ENCODE peak calls at places on chromosomes 11 and 22, in seven cellular contexts. One of them, this sample, is unnamed.

GRCh38 chr11:68021167-68021787 is 9.2 kb upstream of the NDUFS8 start:
- DNase-seq in MCF 10A: peak
- DNase-seq in H9: peak
- DNase-seq in lower lobe of right lung: peak
- DNase-seq in HFF-Myc: no peak
- DNase-seq in cardiac muscle cell: no peak
- DNase-seq in GM20000: no peak
- DNase-seq in this sample: no peak

GRCh38 chr11:12137938-12138731 is 27.7 kb downstream of the MICAL2 start:
- DNase-seq in MCF 10A: peak
- DNase-seq in cardiac muscle cell: peak
- DNase-seq in GM20000: no peak
- DNase-seq in lower lobe of right lung: no peak
- DNase-seq in HFF-Myc: peak
- DNase-seq in H9: no peak
- DNase-seq in this sample: no peak

GRCh38 chr11:128481135-128481534 is 106.2 kb downstream of the ETS1 start:
- DNase-seq in MCF 10A: peak
- DNase-seq in lower lobe of right lung: no peak
- DNase-seq in cardiac muscle cell: peak
- DNase-seq in H9: no peak
- DNase-seq in GM20000: no peak
- DNase-seq in HFF-Myc: no peak
- DNase-seq in this sample: no peak

GRCh38 chr11:47863893-47864430 is 15.8 kb upstream of the NUP160 start:
- DNase-seq in cardiac muscle cell: no peak
- DNase-seq in lower lobe of right lung: no peak
- DNase-seq in H9: no peak
- DNase-seq in HFF-Myc: no peak
- DNase-seq in GM20000: no peak
- DNase-seq in MCF 10A: no peak
- DNase-seq in this sample: no peak

GRCh38 chr22:25661067-25661466 is 80.9 kb upstream of the MYO18B start:
- DNase-seq in HFF-Myc: no peak
- DNase-seq in H9: no peak
- DNase-seq in MCF 10A: no peak
- DNase-seq in GM20000: no peak
- DNase-seq in cardiac muscle cell: peak
- DNase-seq in lower lobe of right lung: no peak
- DNase-seq in this sample: no peak

GRCh38 chr11:79119491-79120284 is 321.1 kb downstream of the TENM4 start:
- DNase-seq in cardiac muscle cell: peak
- DNase-seq in lower lobe of right lung: no peak
- DNase-seq in MCF 10A: no peak
- DNase-seq in H9: no peak
- DNase-seq in HFF-Myc: no peak
- DNase-seq in GM20000: no peak
- DNase-seq in this sample: no peak

GRCh38 chr11:3853935-3854659 is 1.4 kb upstream of the STIM1 start:
- DNase-seq in GM20000: no peak
- DNase-seq in HFF-Myc: no peak
- DNase-seq in MCF 10A: no peak
- DNase-seq in lower lobe of right lung: peak
- DNase-seq in H9: no peak
- DNase-seq in cardiac muscle cell: no peak
- DNase-seq in this sample: no peak

GRCh38 chr22:20552450-20552894 is 45.1 kb downstream of the MED15 start:
- DNase-seq in lower lobe of right lung: no peak
- DNase-seq in HFF-Myc: no peak
- DNase-seq in GM20000: no peak
- DNase-seq in H9: no peak
- DNase-seq in cardiac muscle cell: peak
- DNase-seq in MCF 10A: no peak
- DNase-seq in this sample: no peak

GRCh38 chr11:128888034-128888985 is 2.8 kb upstream of the KCNJ5 start:
- DNase-seq in MCF 10A: peak
- DNase-seq in lower lobe of right lung: no peak
- DNase-seq in GM20000: no peak
- DNase-seq in cardiac muscle cell: no peak
- DNase-seq in HFF-Myc: no peak
- DNase-seq in H9: no peak
- DNase-seq in this sample: no peak

DNA sequence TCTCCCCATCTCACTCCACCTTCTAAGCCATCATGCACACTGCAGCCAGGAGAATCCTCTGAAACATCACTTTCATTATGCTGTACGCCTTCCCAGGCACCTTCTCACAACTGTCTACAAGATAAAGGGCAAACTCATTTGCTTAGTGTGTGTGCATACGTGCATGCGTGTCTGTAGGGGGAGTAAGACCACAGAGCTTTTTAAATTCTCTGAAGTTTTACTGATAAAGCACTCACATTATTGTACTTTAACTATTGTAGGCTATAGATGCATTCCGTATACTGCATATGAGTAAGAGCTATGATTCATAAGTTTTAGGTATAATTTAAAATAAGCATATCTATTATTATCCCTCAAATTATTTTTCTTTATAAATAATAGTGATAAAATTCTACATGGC is 15.3 kb upstream of the ANKK1 start:
- DNase-seq in H9: no peak
- DNase-seq in MCF 10A: no peak
- DNase-seq in GM20000: no peak
- DNase-seq in lower lobe of right lung: no peak
- DNase-seq in cardiac muscle cell: peak
- DNase-seq in HFF-Myc: no peak
- DNase-seq in this sample: no peak
- TF ChIP-seq CTCF in H9: peak
- TF ChIP-seq CTCF in MCF 10A: no peak
- TF ChIP-seq CTCF in GM20000: no peak
- TF ChIP-seq CTCF in lower lobe of right lung: no peak
- TF ChIP-seq CTCF in cardiac muscle cell: peak
- TF ChIP-seq CTCF in HFF-Myc: peak
- TF ChIP-seq CTCF in this sample: no peak

GRCh38 chr11:13358871-13359270 is 81.3 kb downstream of the BMAL1 start:
- DNase-seq in HFF-Myc: no peak
- DNase-seq in cardiac muscle cell: peak
- DNase-seq in lower lobe of right lung: no peak
- DNase-seq in MCF 10A: no peak
- DNase-seq in H9: no peak
- DNase-seq in GM20000: no peak
- DNase-seq in this sample: no peak

GRCh38 chr11:13352711-13353110 is 75.1 kb downstream of the BMAL1 start:
- DNase-seq in MCF 10A: no peak
- DNase-seq in HFF-Myc: no peak
- DNase-seq in H9: no peak
- DNase-seq in cardiac muscle cell: no peak
- DNase-seq in GM20000: no peak
- DNase-seq in lower lobe of right lung: no peak
- DNase-seq in this sample: no peak

GRCh38 chr11:13357232-13357631 is 79.6 kb downstream of the BMAL1 start:
- DNase-seq in GM20000: no peak
- DNase-seq in MCF 10A: no peak
- DNase-seq in HFF-Myc: no peak
- DNase-seq in H9: peak
- DNase-seq in lower lobe of right lung: no peak
- DNase-seq in cardiac muscle cell: no peak
- DNase-seq in this sample: no peak

GRCh38 chr11:13355191-13355590 is 77.6 kb downstream of the BMAL1 start:
- DNase-seq in HFF-Myc: no peak
- DNase-seq in H9: no peak
- DNase-seq in GM20000: no peak
- DNase-seq in cardiac muscle cell: no peak
- DNase-seq in MCF 10A: no peak
- DNase-seq in lower lobe of right lung: no peak
- DNase-seq in this sample: no peak

DNA sequence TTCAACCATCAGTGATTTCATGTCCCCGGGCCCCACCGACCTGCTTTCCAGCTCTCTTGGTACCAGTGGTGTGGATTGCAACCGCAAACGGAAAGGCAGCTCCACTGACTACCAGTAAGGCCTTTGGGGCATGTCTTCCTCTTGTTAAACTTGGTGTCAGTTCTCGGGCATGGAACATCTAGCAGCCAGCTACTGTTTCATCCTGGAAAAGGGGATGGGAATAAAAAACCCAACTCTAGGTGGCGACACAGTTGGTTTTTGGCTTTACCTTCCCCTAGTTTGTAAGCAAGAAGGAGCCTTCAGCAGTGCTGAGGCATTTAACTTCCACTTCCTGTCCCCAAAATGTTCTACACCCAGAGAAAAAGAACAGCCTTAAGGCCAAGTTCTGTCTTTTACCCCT is 76.7 kb downstream of the BMAL1 start:
- DNase-seq in HFF-Myc: no peak
- DNase-seq in H9: peak
- DNase-seq in lower lobe of right lung: no peak
- DNase-seq in cardiac muscle cell: peak
- DNase-seq in GM20000: no peak
- DNase-seq in MCF 10A: peak
- DNase-seq in this sample: no peak
- TF ChIP-seq CTCF in HFF-Myc: peak
- TF ChIP-seq CTCF in H9: peak
- TF ChIP-seq CTCF in lower lobe of right lung: peak
- TF ChIP-seq CTCF in cardiac muscle cell: peak
- TF ChIP-seq CTCF in GM20000: no peak
- TF ChIP-seq CTCF in MCF 10A: no peak
- TF ChIP-seq CTCF in this sample: no peak

DNA sequence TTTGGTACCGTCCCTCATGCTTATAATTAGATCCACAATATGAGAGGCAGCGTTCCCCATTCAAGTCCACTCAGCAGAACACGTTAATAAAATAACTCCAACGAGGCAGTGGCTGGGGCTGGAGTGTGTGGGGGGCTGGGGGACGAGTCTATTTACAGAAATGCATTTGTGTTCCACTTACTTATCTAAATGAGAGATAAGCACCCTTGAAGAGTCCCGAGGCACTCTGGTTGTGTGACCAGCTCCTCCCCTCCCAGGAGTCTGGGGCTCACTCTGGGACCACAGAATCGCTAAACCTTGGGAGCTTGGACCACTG is 14.6 kb downstream of the PHF21B start:
- DNase-seq in H9: no peak
- DNase-seq in MCF 10A: no peak
- DNase-seq in cardiac muscle cell: no peak
- DNase-seq in GM20000: no peak
- DNase-seq in HFF-Myc: no peak
- DNase-seq in lower lobe of right lung: no peak
- DNase-seq in this sample: no peak
- TF ChIP-seq CTCF in H9: no peak
- TF ChIP-seq CTCF in MCF 10A: no peak
- TF ChIP-seq CTCF in cardiac muscle cell: no peak
- TF ChIP-seq CTCF in GM20000: no peak
- TF ChIP-seq CTCF in HFF-Myc: no peak
- TF ChIP-seq CTCF in lower lobe of right lung: no peak
- TF ChIP-seq CTCF in this sample: no peak

GRCh38 chr11:116840746-116841296 is 3.4 kb upstream of the APOA1 start:
- DNase-seq in H9: no peak
- DNase-seq in GM20000: no peak
- DNase-seq in MCF 10A: no peak
- DNase-seq in lower lobe of right lung: no peak
- DNase-seq in cardiac muscle cell: peak
- DNase-seq in HFF-Myc: no peak
- DNase-seq in this sample: no peak

GRCh38 chr11:116842117-116842516 is 4.7 kb upstream of the APOA1 start:
- DNase-seq in lower lobe of right lung: no peak
- DNase-seq in HFF-Myc: no peak
- DNase-seq in H9: no peak
- DNase-seq in cardiac muscle cell: no peak
- DNase-seq in MCF 10A: no peak
- DNase-seq in GM20000: no peak
- DNase-seq in this sample: no peak

GRCh38 chr11:116838321-116839084 is 1.1 kb upstream of the APOA1 start:
- DNase-seq in cardiac muscle cell: no peak
- DNase-seq in lower lobe of right lung: no peak
- DNase-seq in HFF-Myc: no peak
- DNase-seq in GM20000: no peak
- DNase-seq in H9: no peak
- DNase-seq in MCF 10A: no peak
- DNase-seq in this sample: no peak

GRCh38 chr11:116842909-116843308 is 5.5 kb upstream of the APOA1 start:
- DNase-seq in lower lobe of right lung: no peak
- DNase-seq in MCF 10A: no peak
- DNase-seq in cardiac muscle cell: no peak
- DNase-seq in GM20000: no peak
- DNase-seq in HFF-Myc: no peak
- DNase-seq in H9: no peak
- DNase-seq in this sample: no peak

DNA sequence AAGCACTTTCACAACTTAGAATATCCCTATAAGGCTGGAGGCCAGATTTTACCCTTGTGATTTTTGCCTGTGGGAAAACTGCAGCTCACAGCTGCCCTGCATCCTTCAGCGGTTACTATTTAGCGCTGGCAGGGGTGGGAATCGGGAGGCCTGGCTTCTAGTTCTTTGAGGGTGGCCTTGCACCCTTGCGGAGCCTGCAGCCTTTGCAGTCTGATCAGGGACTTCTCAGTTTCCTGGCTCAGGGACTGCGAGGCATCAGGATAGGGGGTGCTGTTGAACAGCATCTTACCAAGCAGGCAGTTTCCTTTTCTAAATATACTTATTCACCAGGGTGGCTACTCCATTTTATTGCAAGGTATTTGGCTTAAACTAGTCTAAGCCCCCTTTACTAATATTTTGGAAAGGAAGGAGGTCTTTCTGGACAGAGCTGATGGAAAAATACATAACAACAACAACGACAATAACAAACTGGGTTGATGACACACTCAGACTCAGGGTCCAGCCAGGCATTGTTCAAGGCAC is 2.9 kb upstream of the APOA1 start:
- DNase-seq in HFF-Myc: no peak
- DNase-seq in lower lobe of right lung: no peak
- DNase-seq in cardiac muscle cell: peak
- DNase-seq in H9: peak
- DNase-seq in GM20000: no peak
- DNase-seq in MCF 10A: peak
- DNase-seq in this sample: no peak
- TF ChIP-seq CTCF in HFF-Myc: peak
- TF ChIP-seq CTCF in lower lobe of right lung: peak
- TF ChIP-seq CTCF in cardiac muscle cell: peak
- TF ChIP-seq CTCF in H9: peak
- TF ChIP-seq CTCF in GM20000: no peak
- TF ChIP-seq CTCF in MCF 10A: no peak
- TF ChIP-seq CTCF in this sample: no peak

DNA sequence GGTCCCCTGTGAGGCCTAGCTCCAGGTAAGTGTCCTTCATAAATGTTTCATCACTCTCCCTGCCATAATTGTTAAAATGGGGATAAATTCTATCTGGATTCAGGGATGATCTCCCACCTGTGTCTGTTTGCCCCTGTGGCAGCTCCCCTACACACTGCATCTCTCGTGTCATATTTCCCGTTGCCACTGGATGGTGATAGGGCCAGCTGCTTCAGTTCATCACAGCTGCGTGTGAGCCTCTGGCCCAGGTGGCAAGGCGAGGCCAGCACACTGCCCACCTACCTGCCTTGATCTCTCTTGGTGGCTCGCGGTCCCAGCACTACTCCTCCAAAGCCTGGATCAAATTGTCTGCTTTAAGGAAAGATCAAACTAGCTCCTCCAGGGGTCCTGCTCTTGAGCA is 187.4 kb downstream of the GRIK4 start:
- DNase-seq in cardiac muscle cell: no peak
- DNase-seq in GM20000: no peak
- DNase-seq in H9: no peak
- DNase-seq in MCF 10A: no peak
- DNase-seq in HFF-Myc: no peak
- DNase-seq in lower lobe of right lung: no peak
- DNase-seq in this sample: no peak
- TF ChIP-seq CTCF in cardiac muscle cell: no peak
- TF ChIP-seq CTCF in GM20000: no peak
- TF ChIP-seq CTCF in H9: peak
- TF ChIP-seq CTCF in MCF 10A: no peak
- TF ChIP-seq CTCF in HFF-Myc: no peak
- TF ChIP-seq CTCF in lower lobe of right lung: no peak
- TF ChIP-seq CTCF in this sample: no peak

This sample was measured in omental fat pad.